ENCODE peak calls at places on chromosome 17, in nine cellular contexts. T is stimulated activated CD4-positive, alpha-beta T cell treated with anti-CD3 and anti-CD28 coated beads, Interleukin-1b, Interleukin-23, amount 100 ng/mL, for 1 hour; F is activated T-helper 9 cell treated with anti-CD3 and anti-CD28 coated beads, Interleukin-2, amount 50 U/mL, for 16 hours; W is nephron progenitor cell; G is NCI-H345; Z is activated gamma-delta T cell treated with anti-CD3 and anti-CD28 coated beads, Interleukin-2, amount 50 U/mL, for 16 hours; M is NCI-H2081; J is sciatic nerve; U is adrenal gland. X is an unnamed sample.

GRCh38 chr17:6428207-6428965 is 6.5 kb downstream of the AIPL1 start:
- DNase-seq in M (no peak), G (no peak), T (no peak), F (no peak), W (no peak), J (no peak), Z (no peak), U (no peak), X (no peak)

GRCh38 chr17:63437287-63438091 is 8.6 kb downstream of the CYB561 start:
- DNase-seq in T (no peak), W (no peak), J (peak), Z (no peak), G (no peak), M (no peak), U (peak), F (no peak), X (no peak)

GRCh38 chr17:72580321-72581127 is 459.7 kb downstream of the SOX9 start:
- DNase-seq in W (no peak), Z (no peak), U (no peak), T (no peak), M (peak), F (no peak), G (peak), J (no peak), X (no peak)

GRCh38 chr17:41101586-41102259 is at the start of gene KRTAP4-16:
- DNase-seq in U (no peak), M (no peak), T (no peak), G (no peak), J (no peak), Z (no peak), F (no peak), W (no peak), X (no peak)

GRCh38 chr17:40417258-40417608 is 463 bp downstream of the TOP2A start:
- DNase-seq in J (no peak), G (peak), W (no peak), Z (no peak), M (no peak), T (no peak), U (no peak), F (no peak), X (no peak)

GRCh38 chr17:77909816-77910215 is 48.7 kb upstream of the TNRC6C start:
- DNase-seq in M (no peak), W (no peak), Z (no peak), F (no peak), U (no peak), J (no peak), T (no peak), G (no peak), X (no peak)

GRCh38 chr17:15934866-15935265 is 10.1 kb upstream of the ADORA2B start:
- DNase-seq in U (no peak), W (no peak), T (no peak), J (no peak), G (no peak), F (no peak), Z (no peak), M (no peak), X (no peak)

GRCh38 chr17:83180264-83180995 is 101.0 kb downstream of the METRNL start:
- DNase-seq in W (peak), M (no peak), U (peak), J (peak), F (no peak), Z (no peak), T (no peak), G (no peak), X (no peak)

GRCh38 chr17:13735861-13736260 is 134.1 kb upstream of the HS3ST3A1 start:
- DNase-seq in Z (no peak), J (no peak), F (no peak), G (no peak), W (no peak), U (no peak), T (no peak), M (no peak), X (no peak)